ENCODE peak calls at places on chromosome 22, in nine cellular contexts. T, J, B, L, S, N, Y, W and H are unnamed samples.

GRCh38 chr22:40030757-40031092 is 36.0 kb downstream of the FAM83F start:
- DNase-seq in Y (no peak), T (no peak), B (no peak), W (no peak), J (no peak), S (no peak), N (no peak), L (no peak), H (no peak)

GRCh38 chr22:45007247-45007945 is 2.4 kb downstream of the PHF21B start:
- DNase-seq in Y (peak), N (peak), W (peak), L (peak), T (no peak), B (no peak), J (peak), S (no peak), H (no peak)

GRCh38 chr22:24338701-24339451 is 68.2 kb downstream of the SPECC1L start:
- DNase-seq in Y (no peak), N (no peak), T (no peak), J (peak), W (peak), B (no peak), S (no peak), L (no peak), H (no peak)

GRCh38 chr22:17501679-17502285 is 61.5 kb upstream of the SLC25A18 start:
- DNase-seq in S (no peak), L (peak), N (no peak), T (no peak), W (peak), B (peak), Y (peak), J (peak), H (peak)

GRCh38 chr22:31342389-31343125 is 3.6 kb downstream of the PATZ1 start:
- DNase-seq in B (no peak), W (no peak), N (no peak), Y (no peak), T (no peak), J (peak), S (no peak), L (no peak), H (no peak)

GRCh38 chr22:22721681-22722309 is 77.4 kb downstream of the GGTLC2 start:
- DNase-seq in W (peak), L (no peak), Y (no peak), S (no peak), T (no peak), J (no peak), B (no peak), N (peak), H (no peak)

GRCh38 chr22:38832005-38832978 is 11.5 kb downstream of the NPTXR start:
- DNase-seq in Y (no peak), B (no peak), N (peak), L (no peak), J (no peak), W (no peak), S (no peak), T (no peak), H (no peak)

GRCh38 chr22:20987375-20987774 is 5.3 kb downstream of the LZTR1 start:
- DNase-seq in B (no peak), J (no peak), L (no peak), S (no peak), T (no peak), N (no peak), Y (no peak), W (no peak), H (no peak)

GRCh38 chr22:26579331-26579886 is 10.5 kb downstream of the TPST2 start:
- DNase-seq in S (no peak), L (no peak), N (no peak), Y (no peak), B (no peak), W (no peak), T (no peak), J (no peak), H (peak)

GRCh38 chr22:33000342-33001280 is 57.6 kb downstream of the SYN3 start:
- DNase-seq in N (peak), B (peak), W (peak), S (peak), T (peak), Y (peak), L (peak), J (peak), H (peak)

GRCh38 chr22:26259510-26259909 is 90.2 kb downstream of the SEZ6L start:
- DNase-seq in W (peak), T (no peak), Y (no peak), N (no peak), S (no peak), B (peak), J (peak), L (no peak), H (no peak)

GRCh38 chr22:32206774-32207758 is 2.2 kb upstream of the RFPL2 start:
- DNase-seq in B (no peak), W (peak), L (no peak), N (peak), T (no peak), Y (no peak), S (no peak), J (no peak), H (peak)

GRCh38 chr22:47124451-47124881 is 362.0 kb downstream of the TBC1D22A start:
- DNase-seq in B (no peak), S (peak), J (no peak), W (no peak), L (no peak), Y (no peak), T (peak), N (no peak), H (no peak)

GRCh38 chr22:26364066-26365015 is 64.7 kb upstream of the ASPHD2 start:
- DNase-seq in T (no peak), J (peak), B (peak), N (peak), W (peak), S (peak), L (peak), Y (peak), H (peak)

GRCh38 chr22:49979587-49980264 is 19.2 kb downstream of the PIM3 start:
- DNase-seq in Y (no peak), W (no peak), L (no peak), B (no peak), N (no peak), T (no peak), S (no peak), J (no peak), H (peak)

GRCh38 chr22:48778308-48779195 is 1049.1 kb downstream of the BRD1 start:
- DNase-seq in W (no peak), N (no peak), Y (peak), S (no peak), T (no peak), J (no peak), L (no peak), B (no peak), H (no peak)
- H3K27ac ChIP-seq in W (no peak), N (no peak), Y (no peak), S (no peak), T (no peak), J (no peak), L (no peak), B (no peak), H (no peak)

GRCh38 chr22:37650463-37651136 is 7.9 kb upstream of the PDXP start:
- DNase-seq in T (no peak), L (no peak), B (no peak), N (no peak), Y (no peak), S (no peak), J (no peak), W (no peak), H (no peak)

GRCh38 chr22:37647928-37648327 is 8.5 kb downstream of the SH3BP1 start:
- DNase-seq in S (no peak), W (no peak), J (no peak), Y (peak), L (no peak), N (no peak), T (no peak), B (no peak), H (peak)

GRCh38 chr22:37641251-37641949 is 1.9 kb downstream of the SH3BP1 start:
- DNase-seq in J (no peak), W (no peak), T (no peak), Y (no peak), B (no peak), L (no peak), N (no peak), S (no peak), H (peak)

GRCh38 chr22:37643225-37643847 is 3.9 kb downstream of the SH3BP1 start:
- DNase-seq in T (peak), N (peak), W (peak), J (peak), B (peak), S (peak), L (peak), Y (peak), H (peak)

GRCh38 chr22:37647317-37647716 is 7.8 kb downstream of the SH3BP1 start:
- DNase-seq in N (no peak), B (no peak), J (no peak), Y (peak), W (no peak), S (no peak), L (no peak), T (no peak), H (no peak)
- H3K27ac ChIP-seq in N (no peak), B (peak), J (no peak), Y (peak), W (no peak), S (no peak), L (no peak), T (no peak), H (peak)

GRCh38 chr22:19909350-19910179 is 32.0 kb upstream of the COMT start:
- DNase-seq in T (peak), S (peak), J (peak), N (peak), L (peak), Y (peak), W (peak), B (peak), H (peak)
- H3K27ac ChIP-seq in T (no peak), S (no peak), J (no peak), N (no peak), L (no peak), Y (no peak), W (no peak), B (peak), H (no peak)

GRCh38 chr22:42814616-42815015 is 42.5 kb downstream of the ARFGAP3 start:
- DNase-seq in W (no peak), L (no peak), T (no peak), Y (no peak), N (no peak), J (no peak), S (no peak), B (no peak), H (no peak)
- H3K27ac ChIP-seq in W (no peak), L (no peak), T (no peak), Y (no peak), N (no peak), J (no peak), S (no peak), B (no peak), H (no peak)

DNA sequence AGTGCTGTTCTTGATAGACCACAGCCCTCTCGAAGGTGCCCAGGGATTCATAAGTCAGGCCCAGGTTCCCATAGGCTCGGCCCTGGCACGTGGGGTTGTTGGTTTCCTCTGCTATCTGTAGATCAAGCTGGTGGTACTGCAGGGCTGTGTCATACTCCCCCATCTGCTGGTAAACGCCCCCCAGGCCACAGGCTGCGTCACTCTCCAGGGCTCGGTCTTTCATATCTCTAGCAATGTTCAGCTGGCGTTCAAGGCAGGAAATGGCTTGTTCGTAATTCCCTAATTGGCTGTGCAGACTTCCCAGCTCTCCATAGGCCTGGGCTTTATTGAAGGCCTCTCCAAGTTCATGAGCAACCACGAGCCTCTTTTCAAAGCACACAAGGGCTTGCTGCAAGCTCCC is 186.3 kb upstream of the PITPNB start:
- DNase-seq in S (no peak), B (no peak), W (no peak), N (no peak), Y (no peak), J (no peak), L (no peak), T (no peak), H (no peak)
- H3K27ac ChIP-seq in S (peak), B (no peak), W (no peak), N (no peak), Y (no peak), J (no peak), L (no peak), T (no peak), H (no peak)

DNA sequence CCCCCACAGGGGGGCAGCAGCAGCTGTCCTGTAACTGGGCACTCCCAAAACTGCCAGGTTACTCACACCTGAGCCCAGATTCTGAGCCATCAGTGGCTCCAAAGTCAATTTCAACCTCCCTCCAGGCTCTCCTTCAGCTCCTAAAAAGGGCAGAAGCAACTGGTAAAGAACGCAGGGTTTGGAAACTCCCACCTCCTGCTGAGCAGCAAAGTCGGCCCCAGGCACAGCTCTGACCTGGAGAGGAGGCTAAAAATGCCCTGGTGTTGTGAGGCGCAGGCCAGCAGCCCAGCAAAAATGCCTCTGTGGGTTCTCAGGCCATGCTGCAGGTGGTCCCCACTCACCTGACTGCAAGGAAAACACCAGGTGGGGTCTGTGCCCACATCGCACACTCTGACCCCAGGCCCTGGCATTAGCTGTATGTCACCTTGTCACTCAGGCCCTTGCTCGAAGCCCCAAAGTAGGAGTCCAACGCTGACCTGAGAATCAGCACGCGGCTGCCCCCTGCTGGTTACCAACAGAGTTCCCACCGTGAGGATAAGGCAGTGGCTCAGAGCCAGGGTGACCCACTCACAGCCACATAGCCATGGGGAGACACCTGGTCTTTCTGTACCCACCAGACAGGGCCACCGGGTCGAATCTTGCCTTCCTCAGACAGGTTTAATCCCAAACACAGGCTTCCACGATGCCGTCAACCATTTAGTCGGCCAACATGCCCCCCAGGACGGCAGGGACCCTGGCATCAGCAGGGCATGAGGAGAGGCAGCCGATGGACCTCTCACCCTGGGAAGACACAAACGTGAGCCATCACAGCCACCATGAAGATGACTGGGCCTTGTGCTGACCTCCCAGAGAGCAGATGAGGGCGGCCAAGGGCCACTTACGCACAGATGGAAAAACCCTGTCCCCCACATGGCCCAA is 11.1 kb downstream of the POLR3H start:
- DNase-seq in B (no peak), J (peak), W (no peak), N (peak), T (no peak), S (peak), L (peak), Y (peak), H (peak)
- H3K27ac ChIP-seq in B (peak), J (no peak), W (no peak), N (peak), T (no peak), S (peak), L (peak), Y (peak), H (peak)

GRCh38 chr22:35961480-35961902 is 67.1 kb downstream of the RBFOX2 start:
- DNase-seq in T (peak), B (peak), J (peak), Y (peak), L (peak), N (peak), W (no peak), S (peak), H (no peak)
- H3K27ac ChIP-seq in T (peak), B (no peak), J (peak), Y (peak), L (peak), N (peak), W (no peak), S (peak), H (peak)